ENCODE peak calls at places on chromosome 16, in seven cellular contexts. Q, B, Y, U, O, W and G are unnamed samples.

GRCh38 chr16:24977673-24978065 is 37.5 kb downstream of the ARHGAP17 start:
- DNase-seq in Q (no peak), B (peak), Y (no peak), U (no peak), O (peak), W (no peak), G (no peak)

GRCh38 chr16:25823891-25824290 is 132.1 kb downstream of the HS3ST4 start:
- DNase-seq in Q (no peak), B (no peak), Y (no peak), U (no peak), O (no peak), W (no peak), G (no peak)

GRCh38 chr16:88487920-88488842 is 35.1 kb downstream of the ZFPM1 start:
- DNase-seq in Q (peak), B (no peak), Y (no peak), U (no peak), O (no peak), W (peak), G (no peak)

GRCh38 chr16:30558789-30559377 is 709 bp upstream of the ZNF764 start:
- DNase-seq in Q (no peak), B (no peak), Y (no peak), U (no peak), O (no peak), W (no peak), G (no peak)

GRCh38 chr16:28264656-28265055 is 27.7 kb upstream of the SBK1 start:
- DNase-seq in Q (no peak), B (peak), Y (no peak), U (no peak), O (no peak), W (peak), G (no peak)

GRCh38 chr16:54116126-54116525 is 170.5 kb downstream of the IRX3 start:
- DNase-seq in Q (no peak), B (no peak), Y (no peak), U (no peak), O (peak), W (no peak), G (no peak)

GRCh38 chr16:79728923-79729240 is 128.3 kb upstream of the MAF start:
- DNase-seq in Q (no peak), B (no peak), Y (no peak), U (no peak), O (no peak), W (no peak), G (no peak)

GRCh38 chr16:11181242-11181888 is 74.6 kb downstream of the SOCS1 start:
- DNase-seq in Q (no peak), B (no peak), Y (no peak), U (no peak), O (no peak), W (no peak), G (no peak)

GRCh38 chr16:12532871-12533610 is 270.6 kb downstream of the CPPED1 start:
- DNase-seq in Q (no peak), B (no peak), Y (no peak), U (peak), O (no peak), W (no peak), G (no peak)

GRCh38 chr16:72013389-72013788 is 4.8 kb downstream of the DHODH start:
- DNase-seq in Q (no peak), B (no peak), Y (no peak), U (peak), O (no peak), W (no peak), G (no peak)

GRCh38 chr16:10870137-10870776 is 6.7 kb upstream of the CIITA start:
- DNase-seq in Q (no peak), B (no peak), Y (no peak), U (peak), O (no peak), W (no peak), G (peak)

GRCh38 chr16:77414752-77415231 is 20.0 kb downstream of the ADAMTS18 start:
- DNase-seq in Q (no peak), B (no peak), Y (no peak), U (no peak), O (peak), W (no peak), G (no peak)

GRCh38 chr16:85207357-85207921 is 95.2 kb upstream of the CIBAR2 start:
- DNase-seq in Q (no peak), B (no peak), Y (no peak), U (no peak), O (no peak), W (peak), G (no peak)